ENCODE peak calls at places on chromosomes 6 and 20, in five cellular contexts. B is activated T-helper 2 cell treated with anti-CD3 and anti-CD28 coated beads, Interferon-gamma antibody, Interleukin-2, Interleukin-4, amounts not matched to agents 10 μg/mL and 5 μg/mL and 100 μg/mL, durations not matched to agents 14 hours and 24 hours and 36 hours; I is prostate gland; D is heart right ventricle; Z is KG1. S is an unnamed sample.

GRCh38 chr6:100186552-100186951 is 192.5 kb upstream of the MCHR2 start:
- DNase-seq in B (no peak), I (no peak), D (no peak), Z (no peak), S (no peak)

GRCh38 chr6:124480021-124480430 is 482.2 kb upstream of the RNF217 start:
- DNase-seq in B (no peak), I (no peak), D (no peak), Z (no peak), S (no peak)

GRCh38 chr20:16387661-16388060 is 185.6 kb downstream of the KIF16B start:
- DNase-seq in B (no peak), I (no peak), D (no peak), Z (no peak), S (no peak)

GRCh38 chr20:51373713-51374481 is 168.6 kb downstream of the NFATC2 start:
- DNase-seq in B (no peak), I (no peak), D (peak), Z (no peak), S (no peak)

GRCh38 chr6:25369043-25369442 is 89.9 kb downstream of the CARMIL1 start:
- DNase-seq in B (no peak), I (no peak), D (no peak), Z (no peak), S (no peak)

GRCh38 chr6:42690151-42690702 is 32.2 kb downstream of the PRPH2 start:
- DNase-seq in B (no peak), I (no peak), D (no peak), Z (no peak), S (no peak)

GRCh38 chr6:73640179-73640750 is 13.5 kb downstream of the SLC17A5 start:
- DNase-seq in B (no peak), I (no peak), D (no peak), Z (no peak), S (no peak)

GRCh38 chr20:59055302-59055701 is 12.7 kb upstream of the PRELID3B start:
- DNase-seq in B (no peak), I (no peak), D (no peak), Z (no peak), S (peak)

GRCh38 chr6:15754035-15754705 is 91.3 kb upstream of the DTNBP1 start:
- DNase-seq in B (no peak), I (no peak), D (no peak), Z (no peak), S (peak)

GRCh38 chr6:13425971-13426931 is 61.1 kb downstream of the GFOD1 start:
- DNase-seq in B (no peak), I (no peak), D (no peak), Z (no peak), S (peak)